ENCODE peak calls at places on chromosome 11, in ten cellular contexts. One of them, this sample, is unnamed.
A peak's percentile ranks its signal among the peaks of the same experiment; 100 is the strongest.

GRCh38 chr11:7564803-7565202 is 51.0 kb downstream of the PPFIBP2 start:
- DNase-seq in HFFc6: no peak
- DNase-seq in testis: no peak
- DNase-seq in left ventricle myocardium inferior: no peak
- DNase-seq in cardiac muscle cell: no peak
- DNase-seq in EL: peak; percentile 39
- DNase-seq in LoVo: no peak
- DNase-seq in hypothalamus: no peak
- DNase-seq in stimulated activated CD4-positive, alpha-beta T cell treated with anti-CD3 and anti-CD28 coated beads, Interleukin-1b, Interleukin-23, amount 100 ng/mL, for 4 hours: no peak
- DNase-seq in HTR-8/SVneo: no peak
- DNase-seq in this sample: no peak

GRCh38 chr11:1223346-1224108 is 661 bp downstream of the MUC5B start:
- DNase-seq in HFFc6: no peak
- DNase-seq in testis: peak; percentile 51
- DNase-seq in left ventricle myocardium inferior: no peak
- DNase-seq in cardiac muscle cell: no peak
- DNase-seq in EL: no peak
- DNase-seq in LoVo: no peak
- DNase-seq in hypothalamus: no peak
- DNase-seq in stimulated activated CD4-positive, alpha-beta T cell treated with anti-CD3 and anti-CD28 coated beads, Interleukin-1b, Interleukin-23, amount 100 ng/mL, for 4 hours: no peak
- DNase-seq in HTR-8/SVneo: no peak
- DNase-seq in this sample: no peak

GRCh38 chr11:102205805-102206204 is 95.6 kb downstream of the YAP1 start:
- DNase-seq in HFFc6: no peak
- DNase-seq in testis: no peak
- DNase-seq in left ventricle myocardium inferior: no peak
- DNase-seq in cardiac muscle cell: no peak
- DNase-seq in EL: no peak
- DNase-seq in LoVo: no peak
- DNase-seq in hypothalamus: no peak
- DNase-seq in stimulated activated CD4-positive, alpha-beta T cell treated with anti-CD3 and anti-CD28 coated beads, Interleukin-1b, Interleukin-23, amount 100 ng/mL, for 4 hours: no peak
- DNase-seq in HTR-8/SVneo: no peak
- DNase-seq in this sample: no peak

GRCh38 chr11:68976563-68976962 is 4.2 kb downstream of the MRGPRD start:
- DNase-seq in HFFc6: no peak
- DNase-seq in testis: no peak
- DNase-seq in left ventricle myocardium inferior: no peak
- DNase-seq in cardiac muscle cell: no peak
- DNase-seq in EL: no peak
- DNase-seq in LoVo: no peak
- DNase-seq in hypothalamus: no peak
- DNase-seq in stimulated activated CD4-positive, alpha-beta T cell treated with anti-CD3 and anti-CD28 coated beads, Interleukin-1b, Interleukin-23, amount 100 ng/mL, for 4 hours: no peak
- DNase-seq in HTR-8/SVneo: no peak
- DNase-seq in this sample: no peak

GRCh38 chr11:78641541-78641940 is 66.9 kb upstream of the NARS2 start:
- DNase-seq in HFFc6: no peak
- DNase-seq in testis: no peak
- DNase-seq in left ventricle myocardium inferior: no peak
- DNase-seq in cardiac muscle cell: no peak
- DNase-seq in EL: no peak
- DNase-seq in LoVo: no peak
- DNase-seq in hypothalamus: no peak
- DNase-seq in stimulated activated CD4-positive, alpha-beta T cell treated with anti-CD3 and anti-CD28 coated beads, Interleukin-1b, Interleukin-23, amount 100 ng/mL, for 4 hours: no peak
- DNase-seq in HTR-8/SVneo: no peak
- DNase-seq in this sample: no peak

GRCh38 chr11:108340958-108341357 is 118.1 kb downstream of the ATM start:
- DNase-seq in HFFc6: no peak
- DNase-seq in testis: no peak
- DNase-seq in left ventricle myocardium inferior: no peak
- DNase-seq in cardiac muscle cell: no peak
- DNase-seq in EL: no peak
- DNase-seq in LoVo: peak; percentile 77
- DNase-seq in hypothalamus: no peak
- DNase-seq in stimulated activated CD4-positive, alpha-beta T cell treated with anti-CD3 and anti-CD28 coated beads, Interleukin-1b, Interleukin-23, amount 100 ng/mL, for 4 hours: no peak
- DNase-seq in HTR-8/SVneo: no peak
- DNase-seq in this sample: no peak

GRCh38 chr11:123719452-123719851 is 22.0 kb downstream of the ZNF202 start:
- DNase-seq in HFFc6: peak; percentile 70
- DNase-seq in testis: no peak
- DNase-seq in left ventricle myocardium inferior: no peak
- DNase-seq in cardiac muscle cell: no peak
- DNase-seq in EL: peak; percentile 37
- DNase-seq in LoVo: no peak
- DNase-seq in hypothalamus: no peak
- DNase-seq in stimulated activated CD4-positive, alpha-beta T cell treated with anti-CD3 and anti-CD28 coated beads, Interleukin-1b, Interleukin-23, amount 100 ng/mL, for 4 hours: no peak
- DNase-seq in HTR-8/SVneo: no peak
- DNase-seq in this sample: peak; percentile 23

GRCh38 chr11:925496-926301 is at the start of gene AP2A2:
- DNase-seq in HFFc6: peak; percentile 79
- DNase-seq in testis: peak; percentile 89
- DNase-seq in left ventricle myocardium inferior: peak; percentile 93
- DNase-seq in cardiac muscle cell: peak; percentile 95
- DNase-seq in EL: peak; percentile 87
- DNase-seq in LoVo: peak; percentile 91
- DNase-seq in hypothalamus: peak; percentile 65
- DNase-seq in stimulated activated CD4-positive, alpha-beta T cell treated with anti-CD3 and anti-CD28 coated beads, Interleukin-1b, Interleukin-23, amount 100 ng/mL, for 4 hours: peak; percentile 90
- DNase-seq in HTR-8/SVneo: peak; percentile 92
- DNase-seq in this sample: peak; percentile 85

GRCh38 chr11:12198261-12198925 is 88.0 kb downstream of the MICAL2 start:
- DNase-seq in HFFc6: no peak
- DNase-seq in testis: no peak
- DNase-seq in left ventricle myocardium inferior: no peak
- DNase-seq in cardiac muscle cell: no peak
- DNase-seq in EL: no peak
- DNase-seq in LoVo: no peak
- DNase-seq in hypothalamus: no peak
- DNase-seq in stimulated activated CD4-positive, alpha-beta T cell treated with anti-CD3 and anti-CD28 coated beads, Interleukin-1b, Interleukin-23, amount 100 ng/mL, for 4 hours: no peak
- DNase-seq in HTR-8/SVneo: no peak
- DNase-seq in this sample: no peak

This sample was measured in LHCN-M2.